ENCODE peak calls at places on chromosomes 2 and 18, in ten cellular contexts. One of them, this sample, is unnamed.

GRCh38 chr2:237404413-237404812 is 9.6 kb downstream of the COL6A3 start:
- DNase-seq in left colon: no peak
- DNase-seq in RCC 7860: no peak
- DNase-seq in esophagus squamous epithelium: no peak
- DNase-seq in foreskin melanocyte: no peak
- DNase-seq in stimulated activated CD8-positive, alpha-beta memory T cell treated with anti-CD3 and anti-CD28 coated beads, Interleukin-2, amount 100 ng/mL, for 1 hour: no peak
- DNase-seq in kidney tubule cell: no peak
- DNase-seq in Calu3: no peak
- DNase-seq in RPMI8226: no peak
- DNase-seq in NCI-H1105: no peak
- DNase-seq in this sample: no peak

GRCh38 chr2:142981069-142981378 is 103.6 kb downstream of the KYNU start:
- DNase-seq in left colon: no peak
- DNase-seq in RCC 7860: no peak
- DNase-seq in esophagus squamous epithelium: no peak
- DNase-seq in foreskin melanocyte: no peak
- DNase-seq in stimulated activated CD8-positive, alpha-beta memory T cell treated with anti-CD3 and anti-CD28 coated beads, Interleukin-2, amount 100 ng/mL, for 1 hour: no peak
- DNase-seq in kidney tubule cell: no peak
- DNase-seq in Calu3: no peak
- DNase-seq in RPMI8226: no peak
- DNase-seq in NCI-H1105: no peak
- DNase-seq in this sample: no peak

GRCh38 chr18:35117951-35118411 is 76.8 kb downstream of the MAPRE2 start:
- DNase-seq in left colon: no peak
- DNase-seq in RCC 7860: no peak
- DNase-seq in esophagus squamous epithelium: no peak
- DNase-seq in foreskin melanocyte: peak
- DNase-seq in stimulated activated CD8-positive, alpha-beta memory T cell treated with anti-CD3 and anti-CD28 coated beads, Interleukin-2, amount 100 ng/mL, for 1 hour: no peak
- DNase-seq in kidney tubule cell: peak
- DNase-seq in Calu3: no peak
- DNase-seq in RPMI8226: no peak
- DNase-seq in NCI-H1105: no peak
- DNase-seq in this sample: no peak

GRCh38 chr2:84931384-84931821 is 25.9 kb downstream of the TMSB10 start:
- DNase-seq in left colon: no peak
- DNase-seq in RCC 7860: no peak
- DNase-seq in esophagus squamous epithelium: no peak
- DNase-seq in foreskin melanocyte: no peak
- DNase-seq in stimulated activated CD8-positive, alpha-beta memory T cell treated with anti-CD3 and anti-CD28 coated beads, Interleukin-2, amount 100 ng/mL, for 1 hour: no peak
- DNase-seq in kidney tubule cell: no peak
- DNase-seq in Calu3: no peak
- DNase-seq in RPMI8226: peak
- DNase-seq in NCI-H1105: no peak
- DNase-seq in this sample: no peak

GRCh38 chr2:10876963-10877362 is 34.8 kb upstream of the KCNF1 start:
- DNase-seq in left colon: peak
- DNase-seq in RCC 7860: no peak
- DNase-seq in esophagus squamous epithelium: no peak
- DNase-seq in foreskin melanocyte: no peak
- DNase-seq in stimulated activated CD8-positive, alpha-beta memory T cell treated with anti-CD3 and anti-CD28 coated beads, Interleukin-2, amount 100 ng/mL, for 1 hour: no peak
- DNase-seq in kidney tubule cell: no peak
- DNase-seq in Calu3: no peak
- DNase-seq in RPMI8226: no peak
- DNase-seq in NCI-H1105: no peak
- DNase-seq in this sample: no peak

GRCh38 chr2:147525724-147526489 is 318.9 kb upstream of the ACVR2A start:
- DNase-seq in left colon: no peak
- DNase-seq in RCC 7860: no peak
- DNase-seq in esophagus squamous epithelium: no peak
- DNase-seq in foreskin melanocyte: no peak
- DNase-seq in stimulated activated CD8-positive, alpha-beta memory T cell treated with anti-CD3 and anti-CD28 coated beads, Interleukin-2, amount 100 ng/mL, for 1 hour: no peak
- DNase-seq in kidney tubule cell: peak
- DNase-seq in Calu3: no peak
- DNase-seq in RPMI8226: peak
- DNase-seq in NCI-H1105: peak
- DNase-seq in this sample: no peak

GRCh38 chr2:62133320-62133823 is 62.5 kb upstream of the B3GNT2 start:
- DNase-seq in left colon: no peak
- DNase-seq in RCC 7860: no peak
- DNase-seq in esophagus squamous epithelium: no peak
- DNase-seq in foreskin melanocyte: no peak
- DNase-seq in stimulated activated CD8-positive, alpha-beta memory T cell treated with anti-CD3 and anti-CD28 coated beads, Interleukin-2, amount 100 ng/mL, for 1 hour: no peak
- DNase-seq in kidney tubule cell: no peak
- DNase-seq in Calu3: no peak
- DNase-seq in RPMI8226: no peak
- DNase-seq in NCI-H1105: no peak
- DNase-seq in this sample: no peak

GRCh38 chr18:51330148-51330547 is 132.7 kb upstream of the MEX3C start:
- DNase-seq in left colon: no peak
- DNase-seq in RCC 7860: no peak
- DNase-seq in esophagus squamous epithelium: no peak
- DNase-seq in foreskin melanocyte: no peak
- DNase-seq in stimulated activated CD8-positive, alpha-beta memory T cell treated with anti-CD3 and anti-CD28 coated beads, Interleukin-2, amount 100 ng/mL, for 1 hour: no peak
- DNase-seq in kidney tubule cell: peak
- DNase-seq in Calu3: no peak
- DNase-seq in RPMI8226: no peak
- DNase-seq in NCI-H1105: peak
- DNase-seq in this sample: no peak

GRCh38 chr2:156483741-156484173 is 47.6 kb downstream of the GPD2 start:
- DNase-seq in left colon: no peak
- DNase-seq in RCC 7860: no peak
- DNase-seq in esophagus squamous epithelium: no peak
- DNase-seq in foreskin melanocyte: no peak
- DNase-seq in stimulated activated CD8-positive, alpha-beta memory T cell treated with anti-CD3 and anti-CD28 coated beads, Interleukin-2, amount 100 ng/mL, for 1 hour: no peak
- DNase-seq in kidney tubule cell: no peak
- DNase-seq in Calu3: no peak
- DNase-seq in RPMI8226: no peak
- DNase-seq in NCI-H1105: no peak
- DNase-seq in this sample: no peak

GRCh38 chr2:4915348-4915747 is 776.8 kb upstream of the SOX11 start:
- DNase-seq in left colon: no peak
- DNase-seq in RCC 7860: no peak
- DNase-seq in esophagus squamous epithelium: no peak
- DNase-seq in foreskin melanocyte: no peak
- DNase-seq in stimulated activated CD8-positive, alpha-beta memory T cell treated with anti-CD3 and anti-CD28 coated beads, Interleukin-2, amount 100 ng/mL, for 1 hour: no peak
- DNase-seq in kidney tubule cell: no peak
- DNase-seq in Calu3: no peak
- DNase-seq in RPMI8226: no peak
- DNase-seq in NCI-H1105: no peak
- DNase-seq in this sample: no peak

GRCh38 chr2:16223481-16224177 is 283.3 kb downstream of the MYCN start:
- DNase-seq in left colon: no peak
- DNase-seq in RCC 7860: no peak
- DNase-seq in esophagus squamous epithelium: no peak
- DNase-seq in foreskin melanocyte: no peak
- DNase-seq in stimulated activated CD8-positive, alpha-beta memory T cell treated with anti-CD3 and anti-CD28 coated beads, Interleukin-2, amount 100 ng/mL, for 1 hour: no peak
- DNase-seq in kidney tubule cell: no peak
- DNase-seq in Calu3: no peak
- DNase-seq in RPMI8226: no peak
- DNase-seq in NCI-H1105: no peak
- DNase-seq in this sample: no peak

GRCh38 chr18:78973357-78974083 is 6.1 kb upstream of the SALL3 start:
- DNase-seq in left colon: no peak
- DNase-seq in RCC 7860: no peak
- DNase-seq in esophagus squamous epithelium: no peak
- DNase-seq in foreskin melanocyte: no peak
- DNase-seq in stimulated activated CD8-positive, alpha-beta memory T cell treated with anti-CD3 and anti-CD28 coated beads, Interleukin-2, amount 100 ng/mL, for 1 hour: no peak
- DNase-seq in kidney tubule cell: no peak
- DNase-seq in Calu3: no peak
- DNase-seq in RPMI8226: no peak
- DNase-seq in NCI-H1105: no peak
- DNase-seq in this sample: no peak

GRCh38 chr2:66457545-66457944 is 22.6 kb downstream of the MEIS1 start:
- DNase-seq in left colon: no peak
- DNase-seq in RCC 7860: no peak
- DNase-seq in esophagus squamous epithelium: no peak
- DNase-seq in foreskin melanocyte: no peak
- DNase-seq in stimulated activated CD8-positive, alpha-beta memory T cell treated with anti-CD3 and anti-CD28 coated beads, Interleukin-2, amount 100 ng/mL, for 1 hour: no peak
- DNase-seq in kidney tubule cell: no peak
- DNase-seq in Calu3: no peak
- DNase-seq in RPMI8226: no peak
- DNase-seq in NCI-H1105: no peak
- DNase-seq in this sample: no peak

GRCh38 chr2:217338306-217338916 is 478.5 kb upstream of the TNP1 start:
- DNase-seq in left colon: no peak
- DNase-seq in RCC 7860: no peak
- DNase-seq in esophagus squamous epithelium: no peak
- DNase-seq in foreskin melanocyte: peak
- DNase-seq in stimulated activated CD8-positive, alpha-beta memory T cell treated with anti-CD3 and anti-CD28 coated beads, Interleukin-2, amount 100 ng/mL, for 1 hour: no peak
- DNase-seq in kidney tubule cell: peak
- DNase-seq in Calu3: no peak
- DNase-seq in RPMI8226: no peak
- DNase-seq in NCI-H1105: no peak
- DNase-seq in this sample: no peak

GRCh38 chr18:74521068-74521725 is 13.1 kb upstream of the CNDP1 start:
- DNase-seq in left colon: no peak
- DNase-seq in RCC 7860: no peak
- DNase-seq in esophagus squamous epithelium: no peak
- DNase-seq in foreskin melanocyte: no peak
- DNase-seq in stimulated activated CD8-positive, alpha-beta memory T cell treated with anti-CD3 and anti-CD28 coated beads, Interleukin-2, amount 100 ng/mL, for 1 hour: no peak
- DNase-seq in kidney tubule cell: no peak
- DNase-seq in Calu3: no peak
- DNase-seq in RPMI8226: no peak
- DNase-seq in NCI-H1105: no peak
- DNase-seq in this sample: no peak

GRCh38 chr18:28267276-28267675 is 90.3 kb upstream of the CDH2 start:
- DNase-seq in left colon: no peak
- DNase-seq in RCC 7860: no peak
- DNase-seq in esophagus squamous epithelium: no peak
- DNase-seq in foreskin melanocyte: no peak
- DNase-seq in stimulated activated CD8-positive, alpha-beta memory T cell treated with anti-CD3 and anti-CD28 coated beads, Interleukin-2, amount 100 ng/mL, for 1 hour: no peak
- DNase-seq in kidney tubule cell: peak
- DNase-seq in Calu3: no peak
- DNase-seq in RPMI8226: no peak
- DNase-seq in NCI-H1105: no peak
- DNase-seq in this sample: no peak

GRCh38 chr2:110748489-110748867 is 16.1 kb downstream of the ACOXL start:
- DNase-seq in left colon: peak
- DNase-seq in RCC 7860: no peak
- DNase-seq in esophagus squamous epithelium: no peak
- DNase-seq in foreskin melanocyte: no peak
- DNase-seq in stimulated activated CD8-positive, alpha-beta memory T cell treated with anti-CD3 and anti-CD28 coated beads, Interleukin-2, amount 100 ng/mL, for 1 hour: peak
- DNase-seq in kidney tubule cell: peak
- DNase-seq in Calu3: no peak
- DNase-seq in RPMI8226: peak
- DNase-seq in NCI-H1105: peak
- DNase-seq in this sample: peak

GRCh38 chr2:85846411-85846810 is 42.4 kb downstream of the ST3GAL5 start:
- DNase-seq in left colon: no peak
- DNase-seq in RCC 7860: peak
- DNase-seq in esophagus squamous epithelium: no peak
- DNase-seq in foreskin melanocyte: no peak
- DNase-seq in stimulated activated CD8-positive, alpha-beta memory T cell treated with anti-CD3 and anti-CD28 coated beads, Interleukin-2, amount 100 ng/mL, for 1 hour: no peak
- DNase-seq in kidney tubule cell: peak
- DNase-seq in Calu3: no peak
- DNase-seq in RPMI8226: no peak
- DNase-seq in NCI-H1105: no peak
- DNase-seq in this sample: no peak

GRCh38 chr2:167294031-167294774 is 405.9 kb downstream of the XIRP2 start:
- DNase-seq in left colon: peak
- DNase-seq in RCC 7860: no peak
- DNase-seq in esophagus squamous epithelium: no peak
- DNase-seq in foreskin melanocyte: peak
- DNase-seq in stimulated activated CD8-positive, alpha-beta memory T cell treated with anti-CD3 and anti-CD28 coated beads, Interleukin-2, amount 100 ng/mL, for 1 hour: no peak
- DNase-seq in kidney tubule cell: peak
- DNase-seq in Calu3: peak
- DNase-seq in RPMI8226: no peak
- DNase-seq in NCI-H1105: no peak
- DNase-seq in this sample: no peak

GRCh38 chr2:140643761-140644187 is 1487.0 kb downstream of the LRP1B start:
- DNase-seq in left colon: no peak
- DNase-seq in RCC 7860: peak
- DNase-seq in esophagus squamous epithelium: no peak
- DNase-seq in foreskin melanocyte: peak
- DNase-seq in stimulated activated CD8-positive, alpha-beta memory T cell treated with anti-CD3 and anti-CD28 coated beads, Interleukin-2, amount 100 ng/mL, for 1 hour: no peak
- DNase-seq in kidney tubule cell: peak
- DNase-seq in Calu3: no peak
- DNase-seq in RPMI8226: no peak
- DNase-seq in NCI-H1105: no peak
- DNase-seq in this sample: no peak

This sample was measured in MV-4-11.